ENCODE peak calls at places on chromosomes 6 and 20, in six cellular contexts. Q, S, C, R, D and F are unnamed samples.

GRCh38 chr20:47205577-47206123 is 150.8 kb downstream of the ZMYND8 start:
- DNase-seq in Q (peak; percentile 69), S (peak; percentile 31), C (peak; percentile 77), R (no peak), D (peak; percentile 87), F (no peak)

GRCh38 chr20:208937-209566 is 18.0 kb upstream of the DEFB129 start:
- DNase-seq in Q (peak; percentile 54), S (no peak), C (no peak), R (no peak), D (peak; percentile 81), F (no peak)

GRCh38 chr6:90220273-90220672 is 76.4 kb downstream of the BACH2 start:
- DNase-seq in Q (peak; percentile 13), S (no peak), C (no peak), R (peak; percentile 31), D (no peak), F (no peak)

GRCh38 chr6:28589234-28589951 is 63.7 kb downstream of the GPX5 start:
- DNase-seq in Q (peak; percentile 100), S (peak; percentile 70), C (peak; percentile 85), R (no peak), D (peak; percentile 90), F (peak; percentile 46)

GRCh38 chr20:31829731-31830130 is 10.6 kb downstream of the MYLK2 start:
- DNase-seq in Q (no peak), S (no peak), C (no peak), R (no peak), D (no peak), F (no peak)

GRCh38 chr6:108968746-108969316 is 120.6 kb downstream of the ARMC2 start:
- DNase-seq in Q (no peak), S (no peak), C (no peak), R (no peak), D (no peak), F (no peak)

GRCh38 chr20:3869839-3870634 is 19.1 kb upstream of the PANK2 start:
- DNase-seq in Q (no peak), S (no peak), C (no peak), R (no peak), D (no peak), F (no peak)

GRCh38 chr6:4349323-4349722 is 213.9 kb upstream of the ECI2 start:
- DNase-seq in Q (no peak), S (no peak), C (peak; percentile 29), R (no peak), D (no peak), F (no peak)

GRCh38 chr20:54044156-54044555 is 26.2 kb downstream of the BCAS1 start:
- DNase-seq in Q (no peak), S (no peak), C (no peak), R (no peak), D (peak; percentile 81), F (no peak)

GRCh38 chr6:156434795-156435190 is 342.4 kb upstream of the ARID1B start:
- DNase-seq in Q (no peak), S (no peak), C (no peak), R (no peak), D (no peak), F (no peak)

GRCh38 chr20:49886571-49887203 is 28.6 kb downstream of the SPATA2 start:
- DNase-seq in Q (no peak), S (no peak), C (no peak), R (no peak), D (no peak), F (no peak)

GRCh38 chr20:23661002-23661429 is 23.3 kb upstream of the CST3 start:
- DNase-seq in Q (no peak), S (no peak), C (no peak), R (no peak), D (no peak), F (no peak)

GRCh38 chr6:87407531-87407895 is 259 bp upstream of the CFAP206 start:
- DNase-seq in Q (no peak), S (no peak), C (peak; percentile 46), R (peak; percentile 51), D (peak; percentile 57), F (no peak)

GRCh38 chr6:108074057-108074358 is 533 bp downstream of the OSTM1 start:
- DNase-seq in Q (no peak), S (no peak), C (no peak), R (peak; percentile 41), D (no peak), F (no peak)

GRCh38 chr6:108671175-108671574 is 110.5 kb downstream of the FOXO3 start:
- DNase-seq in Q (no peak), S (no peak), C (no peak), R (no peak), D (no peak), F (no peak)

GRCh38 chr6:1593286-1593957 is 16.3 kb upstream of the FOXC1 start:
- DNase-seq in Q (no peak), S (no peak), C (peak; percentile 28), R (peak; percentile 10), D (no peak), F (no peak)

GRCh38 chr20:62776692-62777527 is 19.4 kb upstream of the MRGBP start:
- DNase-seq in Q (peak; percentile 86), S (peak; percentile 21), C (no peak), R (no peak), D (no peak), F (no peak)

DNA sequence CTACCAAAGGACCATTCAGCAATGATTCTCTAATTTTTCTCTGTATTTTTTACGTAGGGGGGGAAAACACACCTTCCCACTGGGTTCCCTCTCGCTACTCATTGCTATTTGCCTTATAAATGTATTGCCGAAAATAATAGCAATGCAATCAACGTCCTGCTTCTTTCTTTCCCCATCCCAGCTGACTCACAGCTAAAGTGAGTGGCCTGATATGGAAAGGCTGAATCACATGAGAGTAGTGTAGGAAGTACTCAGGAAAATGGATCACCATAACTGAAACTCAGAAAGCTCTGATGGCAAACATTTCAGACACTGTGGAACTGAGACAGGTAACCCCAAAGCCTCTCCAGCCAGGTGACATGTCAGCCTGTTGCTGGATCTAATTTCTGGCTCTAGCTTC is 49.3 kb upstream of the SRPK1 start:
- DNase-seq in Q (no peak), S (no peak), C (no peak), R (no peak), D (peak; percentile 82), F (no peak)
- H3K27ac ChIP-seq in Q (no peak overlapping the region), S (no peak overlapping the region), C (no peak overlapping the region), R (no peak overlapping the region), D (no peak overlapping the region), F (no peak overlapping the region)

DNA sequence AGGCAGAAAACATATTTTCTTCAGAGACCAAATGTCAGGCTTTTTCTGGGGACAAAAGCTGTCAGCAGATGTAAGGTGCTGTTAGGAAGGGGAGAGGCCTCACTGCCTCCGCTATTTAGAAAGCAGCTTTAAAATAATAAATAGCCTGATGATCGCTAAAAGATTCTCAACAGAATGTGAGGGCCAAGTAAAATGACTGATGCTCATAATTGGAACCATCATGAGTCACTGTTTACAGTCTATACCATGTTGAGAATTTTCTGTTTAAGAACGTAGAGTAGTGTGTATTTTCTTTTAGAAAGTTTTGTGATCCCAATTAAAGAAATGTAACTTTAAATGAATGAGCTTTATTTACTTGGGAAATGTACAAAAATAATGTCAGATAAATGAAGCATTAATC is 220.0 kb downstream of the CLIC5 start:
- DNase-seq in Q (no peak), S (no peak), C (no peak), R (no peak), D (no peak), F (no peak)
- H3K27ac ChIP-seq in Q (no peak overlapping the region), S (no peak overlapping the region), C (peak overlapping the region; percentile 1), R (no peak overlapping the region), D (no peak overlapping the region), F (no peak overlapping the region)

DNA sequence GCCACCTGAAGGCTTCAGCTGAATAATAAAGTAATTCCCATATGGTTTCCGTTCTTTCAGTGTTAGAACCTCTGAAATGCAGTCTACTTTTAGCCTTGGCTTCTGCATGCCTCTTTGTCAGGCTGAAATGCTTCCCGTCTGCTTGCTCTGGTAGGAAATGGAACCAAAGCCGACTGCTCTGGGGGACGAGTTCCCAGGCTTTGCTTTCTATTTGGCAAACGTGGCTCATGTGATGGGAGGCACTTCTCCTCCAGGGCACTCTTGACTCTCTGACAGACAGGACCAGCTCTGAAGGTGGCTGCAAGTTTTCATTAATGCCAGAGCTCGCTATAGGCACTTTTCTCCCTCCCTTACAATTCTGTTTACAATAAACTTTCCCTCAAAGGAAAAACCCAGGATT is 225.2 kb downstream of the PRL start:
- DNase-seq in Q (peak; percentile 58), S (no peak), C (no peak), R (peak; percentile 20), D (peak; percentile 79), F (no peak)
- H3K27ac ChIP-seq in Q (no peak overlapping the region), S (peak overlapping the region; percentile 20), C (peak overlapping the region; percentile 24), R (peak overlapping the region; percentile 26), D (peak overlapping the region; percentile 33), F (no peak overlapping the region)

GRCh38 chr20:16327606-16328005 is 245.6 kb downstream of the KIF16B start:
- DNase-seq in Q (no peak), S (no peak), C (no peak), R (no peak), D (no peak), F (no peak)
- H3K27ac ChIP-seq in Q (no peak overlapping the region), S (no peak overlapping the region), C (no peak overlapping the region), R (no peak overlapping the region), D (peak overlapping the region; percentile 7), F (no peak overlapping the region)

DNA sequence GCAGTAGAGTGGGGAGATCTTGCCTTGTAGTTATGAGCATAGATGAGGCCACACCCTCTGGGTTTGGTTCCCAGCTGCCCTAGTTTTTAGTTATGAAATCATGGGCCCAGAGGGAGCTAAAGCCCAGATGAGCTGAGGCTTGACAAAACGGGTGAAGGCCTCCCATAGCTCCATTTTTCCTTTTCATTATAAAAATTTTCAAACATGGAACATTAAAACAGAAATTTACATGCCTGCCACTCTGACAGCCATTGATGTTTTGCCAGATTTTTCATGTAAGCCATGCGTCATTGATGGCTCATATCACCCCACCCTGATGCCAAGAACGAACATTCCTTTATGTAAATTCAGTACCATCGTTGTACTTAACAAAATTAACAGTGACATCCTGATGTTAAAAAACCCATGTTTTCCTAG is 67.9 kb downstream of the IGF2R start:
- DNase-seq in Q (no peak), S (no peak), C (no peak), R (no peak), D (peak; percentile 79), F (no peak)
- H3K27ac ChIP-seq in Q (no peak overlapping the region), S (no peak overlapping the region), C (peak overlapping the region; percentile 45), R (no peak overlapping the region), D (no peak overlapping the region), F (no peak overlapping the region)

GRCh38 chr6:42217165-42217522 is 517 bp downstream of the MRPS10 start:
- DNase-seq in Q (no peak), S (no peak), C (no peak), R (no peak), D (no peak), F (no peak)
- H3K27ac ChIP-seq in Q (no peak overlapping the region), S (peak overlapping the region; percentile 65), C (peak overlapping the region; percentile 47), R (peak overlapping the region; percentile 12), D (peak overlapping the region; percentile 87), F (no peak overlapping the region)

GRCh38 chr6:158032354-158032733 is 50.7 kb downstream of the SYNJ2 start:
- DNase-seq in Q (no peak), S (no peak), C (no peak), R (no peak), D (no peak), F (no peak)

GRCh38 chr6:158031445-158032353 is 50.0 kb downstream of the SYNJ2 start:
- DNase-seq in Q (peak; percentile 50), S (no peak), C (peak; percentile 89), R (no peak), D (peak; percentile 69), F (no peak)

GRCh38 chr6:158031191-158031444 is 49.5 kb downstream of the SYNJ2 start:
- DNase-seq in Q (no peak), S (no peak), C (no peak), R (no peak), D (no peak), F (no peak)

GRCh38 chr6:158033751-158034702 is 52.4 kb downstream of the SYNJ2 start:
- DNase-seq in Q (no peak), S (no peak), C (no peak), R (peak; percentile 79), D (peak; percentile 66), F (no peak)

GRCh38 chr6:158033077-158033750 is 51.6 kb downstream of the SYNJ2 start:
- DNase-seq in Q (no peak), S (no peak), C (no peak), R (no peak), D (no peak), F (no peak)
- H3K27ac ChIP-seq in Q (no peak overlapping the region), S (no peak overlapping the region), C (no peak overlapping the region), R (peak overlapping the region; percentile 62), D (no peak overlapping the region), F (peak overlapping the region; percentile 68)